ENCODE peak calls at places on chromosome 1, in ten cellular contexts. I, G, D, M, F, N, Y, Q, B and X are unnamed samples.

GRCh38 chr1:86708923-86709322 is 4.5 kb downstream of the SH3GLB1 start:
- DNase-seq in I (no peak), G (no peak), D (no peak), M (no peak), F (no peak), N (no peak), Y (peak; percentile 72), Q (no peak), B (no peak), X (no peak)

GRCh38 chr1:10677508-10678364 is 118.7 kb downstream of the CASZ1 start:
- DNase-seq in I (no peak), G (no peak), D (no peak), M (no peak), F (peak; percentile 85), N (no peak), Y (no peak), Q (peak; percentile 61), B (no peak), X (no peak)

GRCh38 chr1:94285026-94285654 is 47.8 kb upstream of the ARHGAP29 start:
- DNase-seq in I (no peak), G (no peak), D (no peak), M (no peak), F (no peak), N (no peak), Y (peak; percentile 59), Q (no peak), B (no peak), X (no peak)

GRCh38 chr1:218785928-218786327 is 387.8 kb upstream of the LYPLAL1 start:
- DNase-seq in I (no peak), G (no peak), D (no peak), M (no peak), F (no peak), N (no peak), Y (peak; percentile 75), Q (peak; percentile 50), B (peak; percentile 10), X (peak; percentile 28)

GRCh38 chr1:78145105-78145580 is 99.4 kb downstream of the GIPC2 start:
- DNase-seq in I (peak; percentile 38), G (no peak), D (no peak), M (peak; percentile 18), F (peak; percentile 58), N (no peak), Y (peak; percentile 73), Q (peak; percentile 38), B (peak; percentile 14), X (peak; percentile 61)

GRCh38 chr1:176102243-176102642 is 104.8 kb downstream of the COP1 start:
- DNase-seq in I (no peak), G (no peak), D (no peak), M (no peak), F (no peak), N (no peak), Y (peak; percentile 21), Q (no peak), B (no peak), X (no peak)

GRCh38 chr1:55898191-55898590 is 681.2 kb downstream of the PLPP3 start:
- DNase-seq in I (peak; percentile 30), G (no peak), D (no peak), M (no peak), F (no peak), N (no peak), Y (peak; percentile 64), Q (no peak), B (no peak), X (no peak)

GRCh38 chr1:2088434-2088833 is 38.2 kb downstream of the PRKCZ start:
- DNase-seq in I (peak; percentile 8), G (no peak), D (no peak), M (no peak), F (no peak), N (no peak), Y (peak; percentile 78), Q (no peak), B (no peak), X (peak; percentile 48)

GRCh38 chr1:72623299-72623708 is 341.0 kb upstream of the NEGR1 start:
- DNase-seq in I (peak; percentile 11), G (no peak), D (no peak), M (no peak), F (no peak), N (no peak), Y (peak; percentile 46), Q (no peak), B (no peak), X (no peak)

GRCh38 chr1:157153743-157154142 is 15.5 kb upstream of the ETV3 start:
- DNase-seq in I (no peak), G (no peak), D (no peak), M (no peak), F (peak; percentile 64), N (no peak), Y (no peak), Q (no peak), B (no peak), X (no peak)

GRCh38 chr1:157154291-157154690 is 16.1 kb upstream of the ETV3 start:
- DNase-seq in I (no peak), G (no peak), D (no peak), M (no peak), F (peak; percentile 37), N (no peak), Y (no peak), Q (no peak), B (no peak), X (no peak)

GRCh38 chr1:157156058-157156541 is 17.9 kb upstream of the ETV3 start:
- DNase-seq in I (no peak), G (no peak), D (peak; percentile 84), M (peak; percentile 87), F (peak; percentile 91), N (peak; percentile 90), Y (peak; percentile 50), Q (peak; percentile 73), B (peak; percentile 78), X (peak; percentile 53)

GRCh38 chr1:157155658-157156057 is 17.5 kb upstream of the ETV3 start:
- DNase-seq in I (no peak), G (no peak), D (no peak), M (no peak), F (no peak), N (peak; percentile 85), Y (no peak), Q (no peak), B (peak; percentile 31), X (no peak)

GRCh38 chr1:157154940-157155514 is 16.8 kb upstream of the ETV3 start:
- DNase-seq in I (no peak), G (no peak), D (peak; percentile 72), M (no peak), F (peak; percentile 24), N (peak; percentile 84), Y (peak; percentile 10), Q (peak; percentile 81), B (peak; percentile 37), X (no peak)
- H3K27ac ChIP-seq in I (no peak overlapping the region), G (peak overlapping the region; percentile 62), D (peak overlapping the region; percentile 3), M (no peak overlapping the region), F (no peak overlapping the region), N (no peak overlapping the region), Y (no peak overlapping the region), Q (no peak overlapping the region), B (no peak overlapping the region), X (no peak overlapping the region)

GRCh38 chr1:206907304-206907991 is 10.2 kb downstream of the IL24 start:
- DNase-seq in I (no peak), G (no peak), D (no peak), M (no peak), F (peak; percentile 91), N (peak; percentile 80), Y (no peak), Q (no peak), B (no peak), X (no peak)
- TF ChIP-seq CTCF in I (peak; percentile 19), G (no peak), D (no peak), M (no peak), F (peak; percentile 93), N (peak; percentile 10), Y (peak; percentile 26), Q (peak; percentile 25), B (no peak), X (no peak)

GRCh38 chr1:50852889-50853288 is 107.2 kb downstream of the FAF1 start:
- DNase-seq in I (no peak), G (no peak), D (no peak), M (no peak), F (no peak), N (no peak), Y (no peak), Q (no peak), B (no peak), X (peak; percentile 31)

GRCh38 chr1:50853325-50853724 is 106.7 kb downstream of the FAF1 start:
- DNase-seq in I (no peak), G (no peak), D (no peak), M (no peak), F (no peak), N (no peak), Y (no peak), Q (no peak), B (no peak), X (no peak)

GRCh38 chr1:50851034-50851433 is 109.0 kb downstream of the FAF1 start:
- DNase-seq in I (no peak), G (no peak), D (no peak), M (no peak), F (no peak), N (no peak), Y (no peak), Q (no peak), B (no peak), X (no peak)

GRCh38 chr1:50847303-50847702 is 112.8 kb downstream of the FAF1 start:
- DNase-seq in I (no peak), G (no peak), D (no peak), M (no peak), F (no peak), N (no peak), Y (no peak), Q (no peak), B (no peak), X (no peak)

GRCh38 chr1:50851466-50851865 is 108.6 kb downstream of the FAF1 start:
- DNase-seq in I (no peak), G (no peak), D (no peak), M (no peak), F (no peak), N (no peak), Y (no peak), Q (no peak), B (no peak), X (no peak)
- H3K4me3 ChIP-seq in I (no peak overlapping the region), G (no peak overlapping the region), D (no peak overlapping the region), M (no peak overlapping the region), F (no peak overlapping the region), N (no peak overlapping the region), Y (no peak overlapping the region), Q (no peak overlapping the region), B (no peak overlapping the region), X (no peak overlapping the region)

DNA sequence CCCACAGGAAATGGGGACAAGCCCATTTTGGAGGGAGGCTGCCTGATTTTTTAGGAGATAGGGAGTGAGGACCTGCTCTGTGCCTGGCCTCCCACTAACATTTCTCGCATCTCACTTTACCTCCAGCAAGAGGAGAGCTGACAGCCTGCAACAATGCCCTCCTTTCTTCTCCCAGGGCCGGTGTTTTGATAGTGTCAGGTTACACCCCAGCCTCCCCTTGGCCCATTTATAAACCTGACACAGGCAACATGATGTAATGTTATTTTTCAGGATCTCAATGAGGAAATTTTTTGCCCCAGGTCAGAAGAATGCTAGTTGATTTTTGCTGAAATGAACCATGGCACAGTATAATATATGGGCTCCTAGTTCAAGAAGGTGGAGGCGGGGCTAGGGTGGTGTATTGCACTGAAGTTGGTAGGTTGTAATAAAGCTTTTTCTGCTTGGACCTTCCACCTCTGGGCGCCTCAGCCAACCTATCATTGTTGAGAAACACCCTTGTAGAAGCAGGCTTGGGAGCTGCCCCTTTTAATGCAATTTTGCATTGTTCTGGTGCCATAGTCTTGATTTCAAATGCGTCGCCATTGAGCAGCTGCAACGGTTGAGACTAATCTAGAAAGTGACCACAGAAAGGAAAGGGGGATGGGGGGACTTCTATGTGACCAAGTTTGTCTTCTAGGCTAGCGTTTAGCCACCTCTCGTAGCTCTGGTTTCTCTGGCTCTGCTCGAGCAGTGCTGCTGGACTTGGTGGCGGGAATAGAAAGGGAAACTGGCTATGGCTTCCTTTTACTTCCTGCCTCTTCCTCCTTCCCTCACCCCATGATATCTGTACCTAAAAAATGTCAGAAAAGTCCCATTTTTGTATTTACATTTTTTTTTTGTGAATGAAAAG is 53.0 kb downstream of the PBX1 start:
- DNase-seq in I (peak; percentile 50), G (no peak), D (no peak), M (no peak), F (no peak), N (no peak), Y (peak; percentile 95), Q (no peak), B (no peak), X (no peak)
- H3K27ac ChIP-seq in I (peak overlapping the region; percentile 34), G (peak overlapping the region; percentile 81), D (no peak overlapping the region), M (no peak overlapping the region), F (no peak overlapping the region), N (peak overlapping the region; percentile 55), Y (no peak overlapping the region), Q (peak overlapping the region; percentile 61), B (peak overlapping the region; percentile 3), X (no peak overlapping the region)